ENCODE peak calls at places on chromosome 4, in six cellular contexts. R is prostate gland, W is cardiac muscle cell, C is Peyer's patch, V is fibroblast of lung, M is astrocyte. H is an unnamed sample. For H3K9me3, the result is how much of the 10 kb centered on the place peaks cover.

GRCh38 chr4:15240764-15241163 is 187.1 kb upstream of the C1QTNF7 start:
- DNase-seq in R (no peak), C (no peak), W (no peak), V (peak), M (peak), H (no peak)

GRCh38 chr4:126888968-126889367 is 743.8 kb upstream of the INTU start:
- DNase-seq in M (peak), W (no peak), R (no peak), C (no peak), V (peak), H (no peak)

GRCh38 chr4:56658410-56659003 is 22.6 kb downstream of the HOPX start:
- DNase-seq in M (peak), W (no peak), C (no peak), R (no peak), V (peak), H (no peak)

GRCh38 chr4:164700471-164700870 is 53.5 kb upstream of the SMIM31 start:
- DNase-seq in C (no peak), R (peak), W (peak), M (no peak), V (no peak), H (peak)

GRCh38 chr4:38538517-38538916 is 125.5 kb upstream of the KLF3 start:
- DNase-seq in W (no peak), M (no peak), C (no peak), V (no peak), R (no peak), H (no peak)

GRCh38 chr4:99653921-99654890 is 3.4 kb downstream of the C4orf54 start:
- DNase-seq in V (no peak), M (no peak), C (no peak), R (no peak), W (no peak), H (no peak)

GRCh38 chr4:153759407-153760226 is at the start of gene RNF175:
- DNase-seq in C (no peak), W (peak), M (no peak), R (no peak), V (peak), H (peak)

GRCh38 chr4:109837014-109837413 is 9.2 kb downstream of the RRH start:
- DNase-seq in C (no peak), W (no peak), M (no peak), V (no peak), R (no peak), H (peak)

GRCh38 chr4:141807073-141807472 is 170.7 kb downstream of the IL15 start:
- DNase-seq in R (no peak), C (no peak), W (no peak), M (peak), V (peak), H (no peak)

GRCh38 chr4:6107886-6108285 is 89.7 kb upstream of the C4orf50 start:
- DNase-seq in V (no peak), W (no peak), R (no peak), C (no peak), M (no peak), H (no peak)

GRCh38 chr4:6820695-6821094 is 38.2 kb downstream of the KIAA0232 start:
- DNase-seq in C (no peak), V (no peak), W (no peak), R (no peak), M (no peak), H (no peak)

GRCh38 chr4:101850698-101851097 is 60.2 kb downstream of the BANK1 start:
- DNase-seq in R (no peak), M (no peak), W (no peak), C (no peak), V (no peak), H (no peak)

GRCh38 chr4:169628579-169628978 is 8.2 kb downstream of the CLCN3 start:
- DNase-seq in C (no peak), W (no peak), R (no peak), V (no peak), M (no peak), H (no peak)

GRCh38 chr4:36128689-36129088 is 115.6 kb downstream of the ARAP2 start:
- DNase-seq in R (no peak), M (no peak), W (no peak), V (no peak), C (no peak), H (no peak)

GRCh38 chr4:112234952-112235609 is 3.5 kb downstream of the AP1AR start:
- DNase-seq in W (peak), C (no peak), M (peak), R (peak), V (peak), H (peak)

GRCh38 chr4:74618659-74619058 is 173.7 kb downstream of the AREG start:
- DNase-seq in R (no peak), C (no peak), M (peak), V (peak), W (no peak), H (no peak)

GRCh38 chr4:169315530-169316306 is 45.0 kb upstream of the SH3RF1 start:
- DNase-seq in R (no peak), V (peak), M (peak), C (no peak), W (peak), H (no peak)

GRCh38 chr4:72357908-72358307 is 211.1 kb downstream of the ADAMTS3 start:
- DNase-seq in W (no peak), V (no peak), R (no peak), C (no peak), M (no peak), H (no peak)

GRCh38 chr4:125140966-125141495 is 173.7 kb upstream of the FAT4 start:
- DNase-seq in C (no peak), V (peak), R (no peak), W (no peak), M (peak), H (no peak)

GRCh38 chr4:65083076-65083475 is 587.2 kb downstream of the EPHA5 start:
- DNase-seq in M (peak), V (peak), C (no peak), W (peak), R (no peak), H (peak)

GRCh38 chr4:11408569-11408968 is 20.1 kb downstream of the HS3ST1 start:
- DNase-seq in R (no peak), W (no peak), C (no peak), M (no peak), V (no peak), H (no peak)

GRCh38 chr4:177118596-177118995 is 191.1 kb upstream of the NEIL3 start:
- DNase-seq in W (no peak), V (peak), M (peak), R (no peak), C (no peak), H (no peak)

GRCh38 chr4:119643306-119644042 is 14.9 kb upstream of the PDE5A start:
- DNase-seq in M (peak), R (no peak), W (no peak), V (peak), C (no peak), H (no peak)

GRCh38 chr4:98601719-98602118 is 56.7 kb downstream of the TSPAN5 start:
- DNase-seq in W (no peak), R (no peak), M (peak), V (no peak), C (no peak), H (peak)

GRCh38 chr4:88738714-88739366 is 41.2 kb upstream of the NAP1L5 start:
- DNase-seq in V (no peak), W (no peak), R (no peak), C (no peak), M (no peak), H (no peak)

GRCh38 chr4:273312-274017 is 31.8 kb downstream of the ZNF732 start:
- DNase-seq in C (no peak), M (no peak), W (no peak), V (no peak), R (no peak), H (no peak)
- H3K9me3 ChIP-seq in C (under half), M (under half), W (under half), V (under half), R (under half), H (half or more)

GRCh38 chr4:106083065-106083464 is 187.8 kb downstream of the NPNT start:
- DNase-seq in R (no peak), V (no peak), W (no peak), C (no peak), M (no peak), H (no peak)
- H3K9me3 ChIP-seq in R (under half), V (under half), W (under half), C (under half), M (under half), H (under half)

DNA sequence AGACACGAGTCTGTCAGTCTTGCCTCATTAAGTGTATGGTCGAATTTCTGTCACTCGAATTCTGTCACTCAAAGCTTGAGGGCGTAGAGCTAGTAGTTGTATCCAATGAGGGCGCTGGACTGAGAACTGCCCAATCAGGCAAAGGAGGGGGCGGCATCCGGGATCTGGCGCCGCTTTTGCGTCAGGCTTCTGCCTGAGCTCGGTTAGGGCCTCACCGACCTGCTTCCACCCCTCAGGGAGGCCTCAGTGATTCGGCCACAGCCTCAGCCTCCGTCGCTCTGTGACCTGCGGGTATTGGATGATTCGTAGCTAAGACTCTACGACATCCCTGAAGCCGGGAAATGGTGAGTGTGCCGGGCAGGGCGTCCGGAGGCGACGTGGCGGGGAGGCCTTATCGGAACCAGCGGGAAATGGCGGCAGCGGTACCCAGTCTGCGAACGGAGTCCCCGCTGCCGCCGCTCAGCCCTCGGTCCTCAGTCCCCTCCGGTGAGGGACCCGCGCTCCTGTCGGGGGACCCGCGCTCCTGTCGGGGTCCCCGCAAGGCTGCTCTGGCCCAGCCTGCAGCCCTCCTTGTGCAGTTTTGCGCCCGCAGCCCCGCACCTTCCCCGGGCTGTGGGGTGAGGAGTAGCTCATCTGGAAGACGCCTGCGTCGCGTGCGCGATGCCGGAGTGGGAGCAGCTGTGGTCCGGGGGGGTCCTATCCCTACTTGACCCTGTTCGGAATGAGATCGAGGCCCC is 88.3 kb downstream of the ZNF718 start:
- DNase-seq in C (no peak), M (peak), V (peak), W (peak), R (peak), H (peak)
- H3K9me3 ChIP-seq in C (under half), M (under half), V (under half), W (under half), R (under half), H (under half)

DNA sequence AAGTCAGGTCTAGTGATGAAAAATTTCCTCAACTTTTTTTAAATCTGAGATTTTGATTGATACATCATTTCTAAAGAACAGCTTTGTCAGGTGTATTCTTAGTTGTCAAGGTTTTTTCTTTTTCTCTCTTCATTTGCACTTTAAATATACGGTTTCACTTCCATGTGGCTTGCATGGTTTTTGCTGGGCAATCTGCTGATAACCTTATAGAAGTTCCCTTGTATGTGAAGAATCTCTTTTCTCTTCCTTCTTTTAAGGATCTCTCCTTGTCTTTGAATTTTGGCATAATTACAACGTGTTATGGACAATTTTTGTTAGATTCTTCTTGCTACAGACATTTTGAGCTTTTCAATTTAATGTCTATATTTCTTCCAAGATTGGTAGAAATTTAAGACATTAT is 76.4 kb downstream of the ZNF721 start:
- DNase-seq in R (no peak), V (no peak), M (no peak), W (no peak), C (no peak), H (no peak)
- H3K9me3 ChIP-seq in R (under half), V (under half), M (under half), W (under half), C (half or more), H (half or more)

DNA sequence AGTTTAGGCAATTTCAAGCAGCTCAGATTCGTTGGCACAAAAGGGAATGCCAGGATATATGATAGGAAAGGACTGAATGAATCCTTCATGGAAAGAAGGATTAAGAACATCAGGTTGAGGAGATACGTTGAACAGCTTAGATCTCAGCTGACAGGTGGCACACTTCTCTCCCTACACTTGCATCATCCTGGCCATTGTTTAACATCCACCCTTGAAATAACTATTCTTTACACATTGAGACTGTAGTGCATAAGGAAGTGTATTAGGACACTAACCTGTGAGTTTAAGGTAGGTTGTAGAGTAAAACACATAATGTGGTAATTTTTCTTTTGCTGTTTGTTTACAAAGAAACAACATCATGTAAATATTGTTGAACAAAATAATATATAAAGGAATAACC is 69.8 kb upstream of the RASGEF1B start:
- DNase-seq in V (no peak), R (no peak), C (no peak), W (no peak), M (no peak), H (no peak)
- H3K9me3 ChIP-seq in V (under half), R (under half), C (under half), W (under half), M (under half), H (under half)

DNA sequence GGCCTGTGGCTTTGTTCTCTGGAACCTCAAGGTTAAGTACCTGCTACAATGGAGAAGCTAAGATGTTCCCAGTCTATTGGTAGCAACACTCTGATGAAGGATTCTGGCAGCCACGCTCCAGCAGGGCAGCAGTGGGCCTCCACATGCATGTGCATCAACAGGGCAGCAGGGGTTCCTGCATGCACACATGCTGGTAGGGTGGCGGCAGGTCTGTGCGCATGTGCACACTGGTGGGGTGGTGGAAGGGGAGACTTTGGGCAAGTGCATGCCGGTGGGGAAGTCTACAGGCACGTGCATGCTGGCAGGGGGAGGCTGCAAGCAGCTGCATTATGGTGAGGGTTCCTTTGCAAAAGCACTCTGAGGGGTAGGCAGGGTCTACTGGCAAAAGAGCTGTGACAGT is 160.7 kb downstream of the NKX6-1 start:
- DNase-seq in M (no peak), R (no peak), V (no peak), W (no peak), C (no peak), H (no peak)
- H3K9me3 ChIP-seq in M (under half), R (under half), V (under half), W (under half), C (under half), H (under half)

DNA sequence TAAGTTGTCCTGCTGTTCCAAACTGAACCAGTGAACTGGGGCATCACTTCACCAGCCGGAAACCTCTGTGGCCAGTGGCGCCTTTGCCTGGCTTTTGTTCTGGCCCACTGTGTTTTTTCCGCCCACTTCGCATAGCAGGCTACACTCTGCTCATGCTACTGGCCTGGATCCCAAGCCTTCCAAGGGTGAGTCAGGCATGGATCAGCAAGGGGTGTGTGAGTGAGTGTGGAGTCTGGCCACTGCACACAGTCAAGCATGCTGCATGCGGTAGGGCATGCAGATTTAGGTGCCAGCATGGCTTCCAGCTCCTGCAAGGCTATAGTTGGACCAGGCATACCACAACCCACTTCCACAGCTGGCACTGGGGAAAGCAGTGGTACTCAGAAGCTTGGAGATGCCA is 1967.9 kb downstream of the C4orf33 start:
- DNase-seq in R (no peak), V (peak), C (no peak), M (peak), W (no peak), H (no peak)
- H3K9me3 ChIP-seq in R (under half), V (under half), C (under half), M (under half), W (under half), H (under half)

GRCh38 chr4:185304541-185304940 is 91.2 kb downstream of the LRP2BP start:
- DNase-seq in V (no peak), C (no peak), M (no peak), W (no peak), R (no peak), H (no peak)

GRCh38 chr4:185309770-185310169 is 86.0 kb downstream of the LRP2BP start:
- DNase-seq in W (no peak), R (no peak), C (no peak), V (no peak), M (no peak), H (no peak)

GRCh38 chr4:185305979-185306442 is 89.7 kb downstream of the LRP2BP start:
- DNase-seq in M (peak), C (no peak), V (peak), R (no peak), W (no peak), H (no peak)

GRCh38 chr4:185307136-185307950 is 88.4 kb downstream of the LRP2BP start:
- DNase-seq in M (peak), V (peak), C (no peak), R (no peak), W (no peak), H (no peak)

GRCh38 chr4:185304944-185305690 is 90.6 kb downstream of the LRP2BP start:
- DNase-seq in W (peak), M (no peak), C (no peak), R (no peak), V (peak), H (peak)
- H3K9me3 ChIP-seq in W (under half), M (under half), C (under half), R (under half), V (under half), H (under half)

DNA sequence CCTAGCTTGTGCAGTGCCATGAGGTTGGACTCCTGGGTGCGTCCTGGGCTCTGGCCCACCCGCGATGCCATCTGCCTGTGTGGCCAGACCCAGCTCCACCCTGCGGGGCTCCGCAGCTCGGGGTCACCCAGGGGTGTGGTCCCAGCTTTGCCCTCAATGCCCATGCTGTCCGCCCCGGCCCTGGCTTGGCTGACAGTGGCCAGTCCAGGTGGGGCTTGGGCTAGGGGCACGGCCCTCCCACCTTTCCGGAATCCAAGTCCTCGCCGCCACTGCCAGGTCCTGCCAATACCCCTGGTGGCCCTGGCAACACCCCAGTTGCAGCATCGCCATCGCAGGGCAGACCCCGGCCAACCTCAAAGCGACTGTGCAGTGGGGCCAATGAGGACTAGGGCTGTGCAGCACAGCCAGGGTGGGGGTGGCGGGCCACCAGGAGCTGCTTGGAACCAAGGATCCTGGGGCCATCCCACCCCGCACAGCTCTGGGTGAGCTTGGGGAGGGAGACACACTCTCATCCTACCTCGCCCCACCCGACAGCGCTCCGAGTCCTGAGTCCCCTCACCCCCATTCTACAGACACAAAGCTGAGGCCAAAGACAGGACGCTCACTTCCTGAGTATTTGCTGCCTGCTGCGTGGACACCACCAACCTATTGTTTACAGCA is 80.9 kb downstream of the ZNF718 start:
- DNase-seq in V (no peak), M (no peak), W (no peak), R (no peak), C (no peak), H (no peak)
- H3K9me3 ChIP-seq in V (under half), M (under half), W (under half), R (under half), C (under half), H (under half)

DNA sequence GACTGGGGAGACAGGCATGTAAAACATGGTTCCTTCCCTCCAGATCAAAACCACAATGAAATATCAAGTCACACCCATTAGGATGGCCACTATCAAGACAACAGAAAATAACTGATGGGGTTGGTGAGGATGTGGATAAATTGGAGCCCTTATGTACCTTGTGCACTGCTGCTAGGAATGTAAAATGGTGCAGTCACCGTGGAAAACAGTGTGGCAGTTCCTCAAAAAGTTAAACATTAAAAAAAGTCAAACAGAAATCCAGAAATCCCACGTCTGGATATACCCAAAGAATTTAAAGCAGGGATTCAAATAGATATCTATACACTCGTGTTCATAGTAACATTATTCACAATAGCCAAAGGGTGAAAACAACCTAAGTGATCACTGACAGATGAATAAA is 35.2 kb upstream of the MSX1 start:
- DNase-seq in V (no peak), M (no peak), R (no peak), C (no peak), W (no peak), H (no peak)
- H3K9me3 ChIP-seq in V (under half), M (under half), R (under half), C (under half), W (under half), H (under half)

H was measured in A673.